ENCODE peak calls at places on chromosomes 11 and 22, in nine cellular contexts. W, Y, L, Z, N, M, D, C and A are unnamed samples.

GRCh38 chr11:61756452-61757212 is 4.2 kb downstream of the MYRF start:
- DNase-seq in W (peak; percentile 65), Y (no peak), L (no peak), Z (no peak), N (no peak), M (peak; percentile 46), D (peak; percentile 79), C (peak; percentile 89), A (peak; percentile 56)

GRCh38 chr11:9750551-9750950 is 86.7 kb downstream of the SWAP70 start:
- DNase-seq in W (no peak), Y (no peak), L (no peak), Z (no peak), N (no peak), M (no peak), D (no peak), C (no peak), A (no peak)

GRCh38 chr22:48380016-48380665 is 1447.5 kb downstream of the BRD1 start:
- DNase-seq in W (peak; percentile 45), Y (no peak), L (no peak), Z (no peak), N (no peak), M (no peak), D (no peak), C (no peak), A (no peak)

GRCh38 chr22:28198692-28199091 is 279.6 kb upstream of the PITPNB start:
- DNase-seq in W (no peak), Y (no peak), L (no peak), Z (no peak), N (no peak), M (no peak), D (no peak), C (no peak), A (no peak)

GRCh38 chr11:78831571-78831970 is 256.9 kb upstream of the NARS2 start:
- DNase-seq in W (no peak), Y (no peak), L (no peak), Z (no peak), N (no peak), M (no peak), D (no peak), C (no peak), A (no peak)

GRCh38 chr22:30824096-30824495 is 129.4 kb downstream of the OSBP2 start:
- DNase-seq in W (no peak), Y (no peak), L (no peak), Z (no peak), N (no peak), M (no peak), D (no peak), C (no peak), A (no peak)

GRCh38 chr22:42792909-42793847 is 63.9 kb downstream of the ARFGAP3 start:
- DNase-seq in W (no peak), Y (no peak), L (no peak), Z (no peak), N (no peak), M (no peak), D (no peak), C (no peak), A (no peak)

GRCh38 chr11:122773781-122774266 is 64.5 kb upstream of the CRTAM start:
- DNase-seq in W (no peak), Y (no peak), L (no peak), Z (no peak), N (no peak), M (no peak), D (no peak), C (no peak), A (no peak)

GRCh38 chr11:129394709-129395108 is 19.1 kb downstream of the BARX2 start:
- DNase-seq in W (no peak), Y (no peak), L (no peak), Z (no peak), N (no peak), M (no peak), D (no peak), C (no peak), A (no peak)

GRCh38 chr22:29820941-29821789 is 16.9 kb downstream of the ASCC2 start:
- DNase-seq in W (no peak), Y (peak; percentile 97), L (no peak), Z (no peak), N (no peak), M (peak; percentile 99), D (peak; percentile 73), C (peak; percentile 78), A (peak; percentile 97)

GRCh38 chr11:128862913-128863660 is 4.0 kb downstream of the KCNJ1 start:
- DNase-seq in W (no peak), Y (peak; percentile 68), L (no peak), Z (no peak), N (no peak), M (peak; percentile 31), D (no peak), C (no peak), A (peak; percentile 61)

GRCh38 chr11:115469361-115469760 is 34.9 kb downstream of the CADM1 start:
- DNase-seq in W (no peak), Y (no peak), L (no peak), Z (no peak), N (no peak), M (no peak), D (no peak), C (peak; percentile 7), A (no peak)

GRCh38 chr22:23245045-23245798 is 64.9 kb downstream of the BCR start:
- DNase-seq in W (no peak), Y (no peak), L (no peak), Z (no peak), N (no peak), M (no peak), D (no peak), C (no peak), A (peak; percentile 57)

GRCh38 chr11:1168256-1168655 is 10.5 kb downstream of the MUC5AC start:
- DNase-seq in W (no peak), Y (no peak), L (no peak), Z (peak; percentile 12), N (no peak), M (no peak), D (no peak), C (no peak), A (no peak)

GRCh38 chr11:99370557-99371200 is 349.9 kb downstream of the CNTN5 start:
- DNase-seq in W (no peak), Y (peak; percentile 18), L (no peak), Z (peak; percentile 9), N (peak; percentile 76), M (peak; percentile 83), D (no peak), C (no peak), A (peak; percentile 83)

GRCh38 chr22:42069801-42070516 is 653 bp downstream of the NAGA start:
- DNase-seq in W (no peak), Y (no peak), L (peak; percentile 15), Z (no peak), N (peak; percentile 32), M (no peak), D (no peak), C (peak; percentile 13), A (no peak)

GRCh38 chr22:46614070-46614931 is 5.9 kb upstream of the GRAMD4 start:
- DNase-seq in W (peak; percentile 80), Y (no peak), L (no peak), Z (no peak), N (no peak), M (no peak), D (no peak), C (peak; percentile 59), A (no peak)

GRCh38 chr11:10716122-10716521 is 22.6 kb upstream of the IRAG1 start:
- DNase-seq in W (no peak), Y (no peak), L (no peak), Z (no peak), N (no peak), M (no peak), D (no peak), C (no peak), A (peak; percentile 69)

GRCh38 chr11:352456-353180 is 16.7 kb upstream of the B4GALNT4 start:
- DNase-seq in W (no peak), Y (no peak), L (no peak), Z (no peak), N (no peak), M (no peak), D (no peak), C (no peak), A (no peak)

GRCh38 chr11:17673951-17674350 is 45.4 kb upstream of the MYOD1 start:
- DNase-seq in W (no peak), Y (no peak), L (no peak), Z (no peak), N (no peak), M (no peak), D (no peak), C (no peak), A (peak; percentile 20)

GRCh38 chr11:127506647-127507046 is 506.1 kb upstream of the KIRREL3 start:
- DNase-seq in W (no peak), Y (no peak), L (no peak), Z (no peak), N (no peak), M (no peak), D (no peak), C (no peak), A (no peak)

GRCh38 chr11:98047647-98048046 is 973.1 kb upstream of the CNTN5 start:
- DNase-seq in W (no peak), Y (no peak), L (no peak), Z (no peak), N (no peak), M (no peak), D (no peak), C (no peak), A (no peak)

GRCh38 chr22:27717094-27717493 is 84.5 kb downstream of the MN1 start:
- DNase-seq in W (no peak), Y (no peak), L (no peak), Z (no peak), N (no peak), M (no peak), D (no peak), C (no peak), A (no peak)

GRCh38 chr11:120324932-120325810 is at the start of gene TLCD5:
- DNase-seq in W (no peak), Y (no peak), L (peak; percentile 82), Z (peak; percentile 89), N (peak; percentile 89), M (peak; percentile 72), D (peak; percentile 67), C (peak; percentile 75), A (peak; percentile 78)

GRCh38 chr11:46890665-46891064 is 27.7 kb downstream of the LRP4 start:
- DNase-seq in W (no peak), Y (no peak), L (no peak), Z (no peak), N (no peak), M (no peak), D (no peak), C (no peak), A (peak; percentile 51)

GRCh38 chr11:26331911-26332571 is at the start of gene ANO3:
- DNase-seq in W (no peak), Y (no peak), L (peak; percentile 94), Z (peak; percentile 94), N (peak; percentile 86), M (peak; percentile 87), D (peak; percentile 58), C (peak; percentile 53), A (peak; percentile 92)

GRCh38 chr22:28710112-28710888 is 30.7 kb upstream of the TTC28 start:
- DNase-seq in W (no peak), Y (peak; percentile 74), L (no peak), Z (no peak), N (no peak), M (peak; percentile 88), D (no peak), C (no peak), A (peak; percentile 93)